ENCODE peak calls at places on chromosomes 7 and 10, in five cellular contexts. One of them, this sample, is unnamed.

GRCh38 chr7:8176370-8177081 is 85.4 kb downstream of the ICA1 start:
- DNase-seq in Panc1: no peak
- DNase-seq in AG10803: no peak
- DNase-seq in GM12865: peak; percentile 94
- DNase-seq in Caco-2: no peak
- DNase-seq in this sample: no peak

GRCh38 chr10:51092402-51092801 is 18.1 kb downstream of the PRKG1 start:
- DNase-seq in Panc1: no peak
- DNase-seq in AG10803: peak; percentile 41
- DNase-seq in GM12865: no peak
- DNase-seq in Caco-2: no peak
- DNase-seq in this sample: no peak

GRCh38 chr10:52007091-52007490 is 307.0 kb upstream of the DKK1 start:
- DNase-seq in Panc1: no peak
- DNase-seq in AG10803: no peak
- DNase-seq in GM12865: no peak
- DNase-seq in Caco-2: no peak
- DNase-seq in this sample: no peak

GRCh38 chr7:113582471-113582870 is 336.3 kb downstream of the PPP1R3A start:
- DNase-seq in Panc1: no peak
- DNase-seq in AG10803: no peak
- DNase-seq in GM12865: no peak
- DNase-seq in Caco-2: no peak
- DNase-seq in this sample: no peak

GRCh38 chr7:15096853-15097252 is 194.3 kb upstream of the DGKB start:
- DNase-seq in Panc1: no peak
- DNase-seq in AG10803: no peak
- DNase-seq in GM12865: no peak
- DNase-seq in Caco-2: no peak
- DNase-seq in this sample: no peak

GRCh38 chr7:144842377-144842851 is 6.6 kb upstream of the TPK1 start:
- DNase-seq in Panc1: no peak
- DNase-seq in AG10803: no peak
- DNase-seq in GM12865: peak; percentile 66
- DNase-seq in Caco-2: peak; percentile 48
- DNase-seq in this sample: no peak

GRCh38 chr7:90401989-90402388 is 1.3 kb upstream of the CLDN12 start:
- DNase-seq in Panc1: no peak
- DNase-seq in AG10803: peak; percentile 42
- DNase-seq in GM12865: no peak
- DNase-seq in Caco-2: no peak
- DNase-seq in this sample: peak; percentile 31

GRCh38 chr10:62380002-62380401 is 5.8 kb downstream of the ZNF365 start:
- DNase-seq in Panc1: peak; percentile 85
- DNase-seq in AG10803: peak; percentile 64
- DNase-seq in GM12865: no peak
- DNase-seq in Caco-2: no peak
- DNase-seq in this sample: peak; percentile 76

GRCh38 chr7:140940866-140941265 is 16.1 kb upstream of the BRAF start:
- DNase-seq in Panc1: no peak
- DNase-seq in AG10803: no peak
- DNase-seq in GM12865: no peak
- DNase-seq in Caco-2: no peak
- DNase-seq in this sample: no peak

GRCh38 chr10:115747811-115748210 is 525.2 kb downstream of the GFRA1 start:
- DNase-seq in Panc1: no peak
- DNase-seq in AG10803: no peak
- DNase-seq in GM12865: no peak
- DNase-seq in Caco-2: no peak
- DNase-seq in this sample: no peak

GRCh38 chr7:76069238-76069638 is 21.3 kb downstream of the MDH2 start:
- DNase-seq in Panc1: no peak
- DNase-seq in AG10803: peak; percentile 90
- DNase-seq in GM12865: no peak
- DNase-seq in Caco-2: peak; percentile 55
- DNase-seq in this sample: peak; percentile 96

GRCh38 chr7:94403546-94403945 is 8.9 kb downstream of the COL1A2 start:
- DNase-seq in Panc1: no peak
- DNase-seq in AG10803: peak; percentile 56
- DNase-seq in GM12865: no peak
- DNase-seq in Caco-2: no peak
- DNase-seq in this sample: no peak

GRCh38 chr7:4742051-4742573 is 33.3 kb upstream of the AP5Z1 start:
- DNase-seq in Panc1: no peak
- DNase-seq in AG10803: no peak
- DNase-seq in GM12865: no peak
- DNase-seq in Caco-2: no peak
- DNase-seq in this sample: no peak

GRCh38 chr7:131117439-131117838 is 210.2 kb upstream of the MKLN1 start:
- DNase-seq in Panc1: no peak
- DNase-seq in AG10803: no peak
- DNase-seq in GM12865: no peak
- DNase-seq in Caco-2: no peak
- DNase-seq in this sample: peak; percentile 51

GRCh38 chr7:38171558-38172403 is 6.3 kb upstream of the STARD3NL start:
- DNase-seq in Panc1: no peak
- DNase-seq in AG10803: no peak
- DNase-seq in GM12865: peak; percentile 82
- DNase-seq in Caco-2: no peak
- DNase-seq in this sample: no peak

GRCh38 chr10:8158439-8159071 is 104.1 kb downstream of the GATA3 start:
- DNase-seq in Panc1: no peak
- DNase-seq in AG10803: no peak
- DNase-seq in GM12865: no peak
- DNase-seq in Caco-2: no peak
- DNase-seq in this sample: no peak

GRCh38 chr10:112773783-112774182 is 176.3 kb upstream of the TCF7L2 start:
- DNase-seq in Panc1: no peak
- DNase-seq in AG10803: no peak
- DNase-seq in GM12865: no peak
- DNase-seq in Caco-2: no peak
- DNase-seq in this sample: no peak

GRCh38 chr10:124693396-124693795 is 50.8 kb downstream of the FAM53B start:
- DNase-seq in Panc1: no peak
- DNase-seq in AG10803: no peak
- DNase-seq in GM12865: no peak
- DNase-seq in Caco-2: no peak
- DNase-seq in this sample: no peak

GRCh38 chr10:62433181-62433692 is 59.1 kb downstream of the ZNF365 start:
- DNase-seq in Panc1: peak; percentile 69
- DNase-seq in AG10803: peak; percentile 95
- DNase-seq in GM12865: peak; percentile 57
- DNase-seq in Caco-2: no peak
- DNase-seq in this sample: peak; percentile 91

GRCh38 chr7:7169296-7169695 is 13.0 kb upstream of the C1GALT1 start:
- DNase-seq in Panc1: no peak
- DNase-seq in AG10803: no peak
- DNase-seq in GM12865: no peak
- DNase-seq in Caco-2: no peak
- DNase-seq in this sample: no peak

GRCh38 chr7:92904292-92905131 is 68.1 kb upstream of the CDK6 start:
- DNase-seq in Panc1: peak; percentile 32
- DNase-seq in AG10803: peak; percentile 95
- DNase-seq in GM12865: peak; percentile 97
- DNase-seq in Caco-2: no peak
- DNase-seq in this sample: peak; percentile 77

GRCh38 chr10:5888843-5889623 is 660 bp downstream of the ANKRD16 start:
- DNase-seq in Panc1: no peak
- DNase-seq in AG10803: peak; percentile 8
- DNase-seq in GM12865: peak; percentile 61
- DNase-seq in Caco-2: peak; percentile 66
- DNase-seq in this sample: peak; percentile 30

GRCh38 chr10:4825456-4825867 is 545 bp upstream of the AKR1E2 start:
- DNase-seq in Panc1: no peak
- DNase-seq in AG10803: no peak
- DNase-seq in GM12865: no peak
- DNase-seq in Caco-2: no peak
- DNase-seq in this sample: no peak

GRCh38 chr10:4828005-4828404 is 2.0 kb downstream of the AKR1E2 start:
- DNase-seq in Panc1: no peak
- DNase-seq in AG10803: no peak
- DNase-seq in GM12865: no peak
- DNase-seq in Caco-2: no peak
- DNase-seq in this sample: no peak

GRCh38 chr10:4826788-4827324 is 849 bp downstream of the AKR1E2 start:
- DNase-seq in Panc1: no peak
- DNase-seq in AG10803: no peak
- DNase-seq in GM12865: no peak
- DNase-seq in Caco-2: peak; percentile 56
- DNase-seq in this sample: no peak

GRCh38 chr10:4824791-4825310 is 1.2 kb upstream of the AKR1E2 start:
- DNase-seq in Panc1: no peak
- DNase-seq in AG10803: no peak
- DNase-seq in GM12865: no peak
- DNase-seq in Caco-2: no peak
- DNase-seq in this sample: no peak

GRCh38 chr10:4825868-4826787 is at the start of gene AKR1E2:
- DNase-seq in Panc1: no peak
- DNase-seq in AG10803: peak; percentile 98
- DNase-seq in GM12865: no peak
- DNase-seq in Caco-2: peak; percentile 100
- DNase-seq in this sample: peak; percentile 95
- H3K4me3 ChIP-seq in Panc1: peak within 1 kb of the TSS; percentile 50
- H3K4me3 ChIP-seq in AG10803: peak within 1 kb of the TSS; percentile 64
- H3K4me3 ChIP-seq in GM12865: no peak within 1 kb of the TSS
- H3K4me3 ChIP-seq in Caco-2: peak within 1 kb of the TSS; percentile 56
- H3K4me3 ChIP-seq in this sample: peak within 1 kb of the TSS; percentile 60

GRCh38 chr10:78390817-78391216 is 357.2 kb downstream of the RPS24 start:
- DNase-seq in Panc1: no peak
- DNase-seq in AG10803: no peak
- DNase-seq in GM12865: no peak
- DNase-seq in Caco-2: no peak
- DNase-seq in this sample: no peak
- TF ChIP-seq CTCF in Panc1: no peak
- TF ChIP-seq CTCF in AG10803: no peak
- TF ChIP-seq CTCF in GM12865: no peak
- TF ChIP-seq CTCF in Caco-2: no peak
- TF ChIP-seq CTCF in this sample: no peak

GRCh38 chr7:150568714-150569113 is 1.5 kb downstream of the GIMAP4 start:
- DNase-seq in Panc1: no peak
- DNase-seq in AG10803: no peak
- DNase-seq in GM12865: peak; percentile 38
- DNase-seq in Caco-2: no peak
- DNase-seq in this sample: no peak

GRCh38 chr7:150567168-150567567 is at the start of gene GIMAP4:
- DNase-seq in Panc1: no peak
- DNase-seq in AG10803: no peak
- DNase-seq in GM12865: peak; percentile 39
- DNase-seq in Caco-2: no peak
- DNase-seq in this sample: no peak

GRCh38 chr7:150566572-150566971 is 618 bp upstream of the GIMAP4 start:
- DNase-seq in Panc1: no peak
- DNase-seq in AG10803: no peak
- DNase-seq in GM12865: no peak
- DNase-seq in Caco-2: no peak
- DNase-seq in this sample: no peak

GRCh38 chr7:150569245-150569644 is 2.1 kb downstream of the GIMAP4 start:
- DNase-seq in Panc1: no peak
- DNase-seq in AG10803: no peak
- DNase-seq in GM12865: no peak
- DNase-seq in Caco-2: no peak
- DNase-seq in this sample: no peak

GRCh38 chr7:150567846-150568245 is 656 bp downstream of the GIMAP4 start:
- DNase-seq in Panc1: no peak
- DNase-seq in AG10803: no peak
- DNase-seq in GM12865: no peak
- DNase-seq in Caco-2: no peak
- DNase-seq in this sample: no peak
- H3K4me3 ChIP-seq in Panc1: no peak overlapping the region
- H3K4me3 ChIP-seq in AG10803: no peak overlapping the region
- H3K4me3 ChIP-seq in GM12865: peak overlapping the region; percentile 52
- H3K4me3 ChIP-seq in Caco-2: no peak overlapping the region
- H3K4me3 ChIP-seq in this sample: no peak overlapping the region

GRCh38 chr10:3476640-3477448 is 304.3 kb upstream of the PITRM1 start:
- DNase-seq in Panc1: no peak
- DNase-seq in AG10803: no peak
- DNase-seq in GM12865: no peak
- DNase-seq in Caco-2: no peak
- DNase-seq in this sample: no peak

GRCh38 chr10:3474266-3474665 is 301.7 kb upstream of the PITRM1 start:
- DNase-seq in Panc1: no peak
- DNase-seq in AG10803: no peak
- DNase-seq in GM12865: no peak
- DNase-seq in Caco-2: no peak
- DNase-seq in this sample: no peak

GRCh38 chr10:3475367-3475766 is 302.8 kb upstream of the PITRM1 start:
- DNase-seq in Panc1: no peak
- DNase-seq in AG10803: no peak
- DNase-seq in GM12865: no peak
- DNase-seq in Caco-2: no peak
- DNase-seq in this sample: no peak

GRCh38 chr10:3477683-3478082 is 305.1 kb upstream of the PITRM1 start:
- DNase-seq in Panc1: no peak
- DNase-seq in AG10803: peak; percentile 76
- DNase-seq in GM12865: peak; percentile 83
- DNase-seq in Caco-2: no peak
- DNase-seq in this sample: peak; percentile 87

GRCh38 chr10:3476186-3476585 is 303.6 kb upstream of the PITRM1 start:
- DNase-seq in Panc1: no peak
- DNase-seq in AG10803: peak; percentile 95
- DNase-seq in GM12865: no peak
- DNase-seq in Caco-2: no peak
- DNase-seq in this sample: no peak
- TF ChIP-seq CTCF in Panc1: no peak
- TF ChIP-seq CTCF in AG10803: peak; percentile 63
- TF ChIP-seq CTCF in GM12865: no peak
- TF ChIP-seq CTCF in Caco-2: peak; percentile 18
- TF ChIP-seq CTCF in this sample: no peak